ENCODE peak calls at places on chromosomes 13 and 19, in four cellular contexts. F is GM12878, K is K562, W is HepG2. D is an unnamed sample.

GRCh38 chr19:18046066-18046718 is 38.2 kb downstream of the ARRDC2 start:
- DNase-seq in K (no peak), F (no peak), W (peak; percentile 31), D (peak; percentile 54)

GRCh38 chr13:32001769-32002168 is 29.8 kb upstream of the FRY start:
- DNase-seq in W (no peak), K (no peak), F (no peak), D (no peak)

GRCh38 chr13:62512194-62513141 is 1096.8 kb upstream of the PCDH20 start:
- DNase-seq in F (peak; percentile 24), K (no peak), W (peak; percentile 29), D (peak; percentile 55)

GRCh38 chr19:42199440-42200115 is 17.9 kb downstream of the DEDD2 start:
- DNase-seq in W (no peak), F (peak; percentile 68), K (peak; percentile 88), D (no peak)

GRCh38 chr19:18053571-18054219 is 33.0 kb downstream of the IL12RB1 start:
- DNase-seq in K (no peak), F (no peak), W (no peak), D (no peak)

GRCh38 chr19:18112989-18113478 is 15.5 kb downstream of the MAST3 start:
- DNase-seq in F (no peak), K (peak; percentile 74), W (peak; percentile 71), D (peak; percentile 71)

GRCh38 chr19:39224910-39225309 is 19.9 kb downstream of the IFNL3 start:
- DNase-seq in K (no peak), W (peak; percentile 18), F (no peak), D (peak; percentile 49)

GRCh38 chr13:28622286-28622685 is 36.6 kb upstream of the POMP start:
- DNase-seq in F (no peak), W (no peak), K (no peak), D (no peak)

GRCh38 chr19:5628470-5628869 is 5.6 kb downstream of the SAFB start:
- DNase-seq in K (no peak), W (no peak), F (no peak), D (no peak)

GRCh38 chr13:89267734-89268133 is 1596.6 kb downstream of the SLITRK5 start:
- DNase-seq in K (no peak), F (no peak), W (no peak), D (no peak)
- TF ChIP-seq SMC3 in K (no peak), F (no peak), W (no peak), D (no peak)

GRCh38 chr13:38566526-38566925 is 120.4 kb upstream of the FREM2 start:
- DNase-seq in F (no peak), W (no peak), K (no peak), D (no peak)
- TF ChIP-seq HDAC2 in F (no peak), W (no peak), K (no peak), D (no peak)

GRCh38 chr13:51444922-51445321 is 7.9 kb downstream of the INTS6 start:
- DNase-seq in F (no peak), W (no peak), K (no peak), D (peak; percentile 46)
- TF ChIP-seq CTCF in F (no peak), W (peak; percentile 38), K (peak; percentile 45), D (peak; percentile 40)

DNA sequence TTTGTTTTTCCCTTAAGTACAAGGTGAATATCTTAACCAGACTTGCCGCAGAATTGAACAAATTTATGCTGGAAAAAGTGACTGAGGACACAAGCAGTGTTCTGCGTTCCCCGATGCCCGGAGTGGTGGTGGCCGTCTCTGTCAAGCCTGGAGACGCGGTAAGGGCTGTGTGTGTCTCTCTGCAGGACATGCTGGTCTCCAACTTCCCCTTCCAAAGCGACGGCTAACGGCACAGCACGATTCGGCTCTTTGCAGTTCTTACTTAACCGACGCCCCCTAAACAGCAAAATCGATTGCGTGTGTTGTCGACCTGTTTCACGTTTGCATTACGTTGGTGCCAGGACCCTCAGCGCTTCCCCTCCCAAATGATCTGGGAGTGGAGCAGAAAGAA is 73.2 kb downstream of the GGACT start:
- DNase-seq in K (no peak), F (no peak), W (no peak), D (no peak)
- TF ChIP-seq SMC3 in K (no peak), F (no peak), W (no peak), D (no peak)

DNA sequence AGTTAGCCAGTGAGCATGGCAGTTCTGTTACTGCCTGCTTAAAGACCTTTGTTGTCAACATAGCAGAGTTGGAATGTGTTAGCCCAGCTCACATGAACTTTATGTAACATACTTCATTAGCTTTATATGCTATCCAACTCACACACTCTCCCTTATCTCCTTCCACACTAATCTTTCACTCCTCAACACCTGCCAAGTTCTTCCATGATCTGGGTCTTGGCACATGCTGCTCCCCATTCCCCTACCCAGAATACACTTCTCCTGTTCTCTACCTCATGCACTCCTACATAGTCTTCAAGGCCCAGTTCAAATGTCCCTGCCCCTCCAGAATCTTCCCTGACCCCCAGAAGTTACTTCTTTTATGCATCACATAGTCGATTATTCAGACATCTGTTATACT is 179.3 kb downstream of the KATNAL1 start:
- DNase-seq in W (no peak), F (no peak), K (no peak), D (no peak)
- TF ChIP-seq HDAC2 in W (no peak), F (no peak), K (no peak), D (no peak)

GRCh38 chr19:3469638-3470499 is 10.5 kb downstream of the SMIM24 start:
- DNase-seq in W (no peak), F (no peak), K (peak; percentile 6), D (no peak)
- TF ChIP-seq CTCF in W (peak; percentile 45), F (no peak), K (no peak), D (peak; percentile 13)

GRCh38 chr13:76759877-76760276 is 126.3 kb downstream of the KCTD12 start:
- DNase-seq in F (no peak), K (no peak), W (no peak), D (no peak)
- TF ChIP-seq SMC3 in F (no peak), K (no peak), W (no peak), D (no peak)

GRCh38 chr13:50581586-50582196 is 261.8 kb downstream of the DLEU7 start:
- DNase-seq in F (no peak), K (no peak), W (no peak), D (no peak)

GRCh38 chr13:50577806-50578205 is 265.7 kb downstream of the DLEU7 start:
- DNase-seq in W (no peak), F (no peak), K (no peak), D (no peak)

GRCh38 chr13:50584856-50585580 is 258.5 kb downstream of the DLEU7 start:
- DNase-seq in W (no peak), F (no peak), K (no peak), D (no peak)

GRCh38 chr13:50576156-50576555 is 267.3 kb downstream of the DLEU7 start:
- DNase-seq in W (no peak), K (no peak), F (no peak), D (no peak)

GRCh38 chr13:50580684-50581305 is 262.7 kb downstream of the DLEU7 start:
- DNase-seq in W (no peak), F (no peak), K (no peak), D (no peak)
- TF ChIP-seq HDAC2 in W (no peak), F (no peak), K (no peak), D (no peak)

DNA sequence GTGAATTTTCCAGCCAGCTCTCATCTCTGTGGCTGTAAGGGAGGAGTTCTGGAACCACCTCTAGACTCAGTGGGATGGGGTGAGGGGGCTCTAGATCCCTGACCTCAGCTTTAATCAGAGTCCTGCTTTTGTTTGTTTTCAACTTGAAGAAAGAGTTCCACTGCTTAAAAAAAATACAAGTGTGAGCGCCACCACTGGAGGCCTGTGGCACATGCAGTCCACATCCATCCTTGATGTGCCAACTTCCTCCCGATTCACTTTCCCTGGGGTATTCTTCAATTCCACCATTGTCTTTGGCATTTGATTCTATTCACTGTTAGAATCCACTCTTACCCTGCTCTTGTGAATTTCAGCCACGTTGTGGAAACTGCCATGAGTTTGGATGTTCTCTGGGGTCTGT is 62.4 kb upstream of the GJB6 start:
- DNase-seq in K (no peak), F (no peak), W (no peak), D (peak; percentile 7)
- TF ChIP-seq CTCF in K (peak; percentile 21), F (no peak), W (peak; percentile 7), D (peak; percentile 11)

DNA sequence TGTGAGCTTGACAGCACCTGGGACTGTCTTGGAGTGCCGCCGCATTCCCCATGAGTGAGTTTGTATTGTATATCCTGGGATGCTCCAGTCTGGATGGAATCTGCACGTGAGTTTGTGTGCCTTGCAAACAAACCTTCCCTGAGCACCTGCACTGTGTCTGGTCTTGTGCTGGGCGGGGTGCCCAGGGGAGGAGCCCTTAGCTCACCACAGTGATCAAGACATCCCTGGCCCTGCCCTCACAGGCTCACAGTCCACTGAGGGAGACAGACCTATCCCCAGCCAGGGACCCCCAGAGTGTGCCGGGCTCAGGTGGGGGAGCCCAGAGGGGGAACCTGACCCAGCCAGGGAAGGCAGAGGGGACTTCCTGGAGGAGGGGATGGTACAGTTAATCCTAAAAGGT is 1.7 kb upstream of the BCAM start:
- DNase-seq in F (no peak), K (no peak), W (peak; percentile 90), D (peak; percentile 79)
- TF ChIP-seq SMC3 in F (no peak), K (no peak), W (no peak), D (no peak)

D was measured in A549.